ENCODE peak calls at places on chromosomes 7 and 10, in four cellular contexts. Q is Ammon's horn, R is A172, X is left ventricle myocardium inferior. A is an unnamed sample.
A peak's percentile ranks its signal among the peaks of the same experiment; 100 is the strongest.

GRCh38 chr7:1725766-1726630 is 55.9 kb downstream of the ELFN1 start:
- DNase-seq in Q (no peak), R (no peak), X (peak; percentile 44), A (no peak)

GRCh38 chr7:157760004-157760730 is 423.4 kb downstream of the DNAJB6 start:
- DNase-seq in Q (no peak), R (no peak), X (no peak), A (no peak)

GRCh38 chr10:75395171-75395954 is 6.2 kb downstream of the ZNF503 start:
- DNase-seq in Q (no peak), R (no peak), X (peak; percentile 53), A (no peak)

GRCh38 chr7:65338346-65338745 is 35.3 kb upstream of the ZNF92 start:
- DNase-seq in Q (no peak), R (no peak), X (no peak), A (no peak)

GRCh38 chr7:10648289-10648688 is 325.4 kb upstream of the PHF14 start:
- DNase-seq in Q (no peak), R (no peak), X (no peak), A (no peak)

GRCh38 chr10:4812952-4813351 is 13.1 kb upstream of the AKR1E2 start:
- DNase-seq in Q (no peak), R (peak; percentile 98), X (no peak), A (no peak)

GRCh38 chr7:3605222-3605621 is 304.2 kb downstream of the SDK1 start:
- DNase-seq in Q (no peak), R (no peak), X (no peak), A (no peak)

GRCh38 chr10:131431541-131431940 is 120.0 kb upstream of the TCERG1L start:
- DNase-seq in Q (no peak), R (no peak), X (no peak), A (no peak)

GRCh38 chr10:120456626-120457430 is at the start of gene PLPP4:
- DNase-seq in Q (peak; percentile 36), R (peak; percentile 30), X (no peak), A (peak; percentile 44)

GRCh38 chr10:113047151-113047550 is 97.1 kb downstream of the TCF7L2 start:
- DNase-seq in Q (no peak), R (no peak), X (no peak), A (no peak)

A was measured in MM.1S.